ENCODE peak calls at places on chromosomes 3 and 15, in six cellular contexts. One of them, this sample, is unnamed.

GRCh38 chr3:46867550-46867898 is 4.3 kb upstream of the MYL3 start:
- DNase-seq in stimulated activated effector memory CD8-positive, alpha-beta T cell treated with anti-CD3 and anti-CD28 coated beads, Interleukin-12 subunit alpha, Interleukin-12 subunit beta, amount 100 ng/mL, for 72 hours: no peak
- DNase-seq in HS-27A: no peak
- DNase-seq in stimulated activated CD4-positive, alpha-beta T cell treated with anti-CD3 and anti-CD28 coated beads, Interleukin-2, amount 100 ng/mL, for 24 hours: no peak
- DNase-seq in dermis blood vessel endothelial cell: no peak
- DNase-seq in endothelial cell: no peak
- DNase-seq in this sample: peak

GRCh38 chr3:49563766-49564165 is 9.5 kb downstream of the BSN start:
- DNase-seq in stimulated activated effector memory CD8-positive, alpha-beta T cell treated with anti-CD3 and anti-CD28 coated beads, Interleukin-12 subunit alpha, Interleukin-12 subunit beta, amount 100 ng/mL, for 72 hours: no peak
- DNase-seq in HS-27A: no peak
- DNase-seq in stimulated activated CD4-positive, alpha-beta T cell treated with anti-CD3 and anti-CD28 coated beads, Interleukin-2, amount 100 ng/mL, for 24 hours: no peak
- DNase-seq in dermis blood vessel endothelial cell: no peak
- DNase-seq in endothelial cell: no peak
- DNase-seq in this sample: no peak

GRCh38 chr3:71584216-71585061 is 911 bp upstream of the FOXP1 start:
- DNase-seq in stimulated activated effector memory CD8-positive, alpha-beta T cell treated with anti-CD3 and anti-CD28 coated beads, Interleukin-12 subunit alpha, Interleukin-12 subunit beta, amount 100 ng/mL, for 72 hours: peak
- DNase-seq in HS-27A: no peak
- DNase-seq in stimulated activated CD4-positive, alpha-beta T cell treated with anti-CD3 and anti-CD28 coated beads, Interleukin-2, amount 100 ng/mL, for 24 hours: peak
- DNase-seq in dermis blood vessel endothelial cell: peak
- DNase-seq in endothelial cell: peak
- DNase-seq in this sample: peak

GRCh38 chr15:26443321-26443720 is 329.5 kb downstream of the GABRB3 start:
- DNase-seq in stimulated activated effector memory CD8-positive, alpha-beta T cell treated with anti-CD3 and anti-CD28 coated beads, Interleukin-12 subunit alpha, Interleukin-12 subunit beta, amount 100 ng/mL, for 72 hours: no peak
- DNase-seq in HS-27A: no peak
- DNase-seq in stimulated activated CD4-positive, alpha-beta T cell treated with anti-CD3 and anti-CD28 coated beads, Interleukin-2, amount 100 ng/mL, for 24 hours: no peak
- DNase-seq in dermis blood vessel endothelial cell: no peak
- DNase-seq in endothelial cell: no peak
- DNase-seq in this sample: peak

GRCh38 chr15:70086636-70087035 is 11.1 kb downstream of the TLE3 start:
- DNase-seq in stimulated activated effector memory CD8-positive, alpha-beta T cell treated with anti-CD3 and anti-CD28 coated beads, Interleukin-12 subunit alpha, Interleukin-12 subunit beta, amount 100 ng/mL, for 72 hours: no peak
- DNase-seq in HS-27A: no peak
- DNase-seq in stimulated activated CD4-positive, alpha-beta T cell treated with anti-CD3 and anti-CD28 coated beads, Interleukin-2, amount 100 ng/mL, for 24 hours: no peak
- DNase-seq in dermis blood vessel endothelial cell: no peak
- DNase-seq in endothelial cell: no peak
- DNase-seq in this sample: no peak

GRCh38 chr3:119911748-119912147 is 129.8 kb downstream of the NR1I2 start:
- DNase-seq in stimulated activated effector memory CD8-positive, alpha-beta T cell treated with anti-CD3 and anti-CD28 coated beads, Interleukin-12 subunit alpha, Interleukin-12 subunit beta, amount 100 ng/mL, for 72 hours: no peak
- DNase-seq in HS-27A: no peak
- DNase-seq in stimulated activated CD4-positive, alpha-beta T cell treated with anti-CD3 and anti-CD28 coated beads, Interleukin-2, amount 100 ng/mL, for 24 hours: no peak
- DNase-seq in dermis blood vessel endothelial cell: no peak
- DNase-seq in endothelial cell: no peak
- DNase-seq in this sample: no peak

GRCh38 chr3:149717391-149718056 is 34.8 kb downstream of the COMMD2 start:
- DNase-seq in stimulated activated effector memory CD8-positive, alpha-beta T cell treated with anti-CD3 and anti-CD28 coated beads, Interleukin-12 subunit alpha, Interleukin-12 subunit beta, amount 100 ng/mL, for 72 hours: no peak
- DNase-seq in HS-27A: peak
- DNase-seq in stimulated activated CD4-positive, alpha-beta T cell treated with anti-CD3 and anti-CD28 coated beads, Interleukin-2, amount 100 ng/mL, for 24 hours: peak
- DNase-seq in dermis blood vessel endothelial cell: peak
- DNase-seq in endothelial cell: peak
- DNase-seq in this sample: no peak

GRCh38 chr15:75904241-75904631 is 558 bp downstream of the FBXO22 start:
- DNase-seq in stimulated activated effector memory CD8-positive, alpha-beta T cell treated with anti-CD3 and anti-CD28 coated beads, Interleukin-12 subunit alpha, Interleukin-12 subunit beta, amount 100 ng/mL, for 72 hours: no peak
- DNase-seq in HS-27A: peak
- DNase-seq in stimulated activated CD4-positive, alpha-beta T cell treated with anti-CD3 and anti-CD28 coated beads, Interleukin-2, amount 100 ng/mL, for 24 hours: peak
- DNase-seq in dermis blood vessel endothelial cell: peak
- DNase-seq in endothelial cell: peak
- DNase-seq in this sample: peak

GRCh38 chr3:177424541-177424940 is 227.3 kb upstream of the TBL1XR1 start:
- DNase-seq in stimulated activated effector memory CD8-positive, alpha-beta T cell treated with anti-CD3 and anti-CD28 coated beads, Interleukin-12 subunit alpha, Interleukin-12 subunit beta, amount 100 ng/mL, for 72 hours: no peak
- DNase-seq in HS-27A: no peak
- DNase-seq in stimulated activated CD4-positive, alpha-beta T cell treated with anti-CD3 and anti-CD28 coated beads, Interleukin-2, amount 100 ng/mL, for 24 hours: no peak
- DNase-seq in dermis blood vessel endothelial cell: peak
- DNase-seq in endothelial cell: no peak
- DNase-seq in this sample: no peak

GRCh38 chr3:157056035-157056434 is 103.9 kb downstream of the CCNL1 start:
- DNase-seq in stimulated activated effector memory CD8-positive, alpha-beta T cell treated with anti-CD3 and anti-CD28 coated beads, Interleukin-12 subunit alpha, Interleukin-12 subunit beta, amount 100 ng/mL, for 72 hours: no peak
- DNase-seq in HS-27A: no peak
- DNase-seq in stimulated activated CD4-positive, alpha-beta T cell treated with anti-CD3 and anti-CD28 coated beads, Interleukin-2, amount 100 ng/mL, for 24 hours: no peak
- DNase-seq in dermis blood vessel endothelial cell: no peak
- DNase-seq in endothelial cell: no peak
- DNase-seq in this sample: no peak

GRCh38 chr3:178392553-178392952 is 143.7 kb upstream of the KCNMB2 start:
- DNase-seq in stimulated activated effector memory CD8-positive, alpha-beta T cell treated with anti-CD3 and anti-CD28 coated beads, Interleukin-12 subunit alpha, Interleukin-12 subunit beta, amount 100 ng/mL, for 72 hours: no peak
- DNase-seq in HS-27A: no peak
- DNase-seq in stimulated activated CD4-positive, alpha-beta T cell treated with anti-CD3 and anti-CD28 coated beads, Interleukin-2, amount 100 ng/mL, for 24 hours: no peak
- DNase-seq in dermis blood vessel endothelial cell: peak
- DNase-seq in endothelial cell: no peak
- DNase-seq in this sample: no peak

GRCh38 chr3:182879031-182879611 is 85.8 kb downstream of the ATP11B start:
- DNase-seq in stimulated activated effector memory CD8-positive, alpha-beta T cell treated with anti-CD3 and anti-CD28 coated beads, Interleukin-12 subunit alpha, Interleukin-12 subunit beta, amount 100 ng/mL, for 72 hours: no peak
- DNase-seq in HS-27A: no peak
- DNase-seq in stimulated activated CD4-positive, alpha-beta T cell treated with anti-CD3 and anti-CD28 coated beads, Interleukin-2, amount 100 ng/mL, for 24 hours: no peak
- DNase-seq in dermis blood vessel endothelial cell: no peak
- DNase-seq in endothelial cell: no peak
- DNase-seq in this sample: no peak

GRCh38 chr15:88080616-88081015 is 175.9 kb downstream of the NTRK3 start:
- DNase-seq in stimulated activated effector memory CD8-positive, alpha-beta T cell treated with anti-CD3 and anti-CD28 coated beads, Interleukin-12 subunit alpha, Interleukin-12 subunit beta, amount 100 ng/mL, for 72 hours: no peak
- DNase-seq in HS-27A: no peak
- DNase-seq in stimulated activated CD4-positive, alpha-beta T cell treated with anti-CD3 and anti-CD28 coated beads, Interleukin-2, amount 100 ng/mL, for 24 hours: no peak
- DNase-seq in dermis blood vessel endothelial cell: no peak
- DNase-seq in endothelial cell: no peak
- DNase-seq in this sample: no peak

GRCh38 chr15:29278436-29279099 is 8.9 kb upstream of the NSMCE3 start:
- DNase-seq in stimulated activated effector memory CD8-positive, alpha-beta T cell treated with anti-CD3 and anti-CD28 coated beads, Interleukin-12 subunit alpha, Interleukin-12 subunit beta, amount 100 ng/mL, for 72 hours: no peak
- DNase-seq in HS-27A: peak
- DNase-seq in stimulated activated CD4-positive, alpha-beta T cell treated with anti-CD3 and anti-CD28 coated beads, Interleukin-2, amount 100 ng/mL, for 24 hours: no peak
- DNase-seq in dermis blood vessel endothelial cell: no peak
- DNase-seq in endothelial cell: no peak
- DNase-seq in this sample: no peak

GRCh38 chr15:39511915-39512260 is 69.0 kb upstream of the THBS1 start:
- DNase-seq in stimulated activated effector memory CD8-positive, alpha-beta T cell treated with anti-CD3 and anti-CD28 coated beads, Interleukin-12 subunit alpha, Interleukin-12 subunit beta, amount 100 ng/mL, for 72 hours: no peak
- DNase-seq in HS-27A: no peak
- DNase-seq in stimulated activated CD4-positive, alpha-beta T cell treated with anti-CD3 and anti-CD28 coated beads, Interleukin-2, amount 100 ng/mL, for 24 hours: no peak
- DNase-seq in dermis blood vessel endothelial cell: peak
- DNase-seq in endothelial cell: no peak
- DNase-seq in this sample: peak

GRCh38 chr3:31077021-31077601 is 182.7 kb upstream of the GADL1 start:
- DNase-seq in stimulated activated effector memory CD8-positive, alpha-beta T cell treated with anti-CD3 and anti-CD28 coated beads, Interleukin-12 subunit alpha, Interleukin-12 subunit beta, amount 100 ng/mL, for 72 hours: no peak
- DNase-seq in HS-27A: peak
- DNase-seq in stimulated activated CD4-positive, alpha-beta T cell treated with anti-CD3 and anti-CD28 coated beads, Interleukin-2, amount 100 ng/mL, for 24 hours: peak
- DNase-seq in dermis blood vessel endothelial cell: peak
- DNase-seq in endothelial cell: no peak
- DNase-seq in this sample: no peak

GRCh38 chr15:90349072-90349471 is 3.0 kb upstream of the ZNF774 start:
- DNase-seq in stimulated activated effector memory CD8-positive, alpha-beta T cell treated with anti-CD3 and anti-CD28 coated beads, Interleukin-12 subunit alpha, Interleukin-12 subunit beta, amount 100 ng/mL, for 72 hours: no peak
- DNase-seq in HS-27A: no peak
- DNase-seq in stimulated activated CD4-positive, alpha-beta T cell treated with anti-CD3 and anti-CD28 coated beads, Interleukin-2, amount 100 ng/mL, for 24 hours: no peak
- DNase-seq in dermis blood vessel endothelial cell: no peak
- DNase-seq in endothelial cell: no peak
- DNase-seq in this sample: no peak

GRCh38 chr3:169573129-169573528 is 90.4 kb downstream of the MECOM start:
- DNase-seq in stimulated activated effector memory CD8-positive, alpha-beta T cell treated with anti-CD3 and anti-CD28 coated beads, Interleukin-12 subunit alpha, Interleukin-12 subunit beta, amount 100 ng/mL, for 72 hours: no peak
- DNase-seq in HS-27A: no peak
- DNase-seq in stimulated activated CD4-positive, alpha-beta T cell treated with anti-CD3 and anti-CD28 coated beads, Interleukin-2, amount 100 ng/mL, for 24 hours: no peak
- DNase-seq in dermis blood vessel endothelial cell: peak
- DNase-seq in endothelial cell: no peak
- DNase-seq in this sample: no peak

GRCh38 chr3:175443682-175444081 is 584.5 kb downstream of the NAALADL2 start:
- DNase-seq in stimulated activated effector memory CD8-positive, alpha-beta T cell treated with anti-CD3 and anti-CD28 coated beads, Interleukin-12 subunit alpha, Interleukin-12 subunit beta, amount 100 ng/mL, for 72 hours: no peak
- DNase-seq in HS-27A: no peak
- DNase-seq in stimulated activated CD4-positive, alpha-beta T cell treated with anti-CD3 and anti-CD28 coated beads, Interleukin-2, amount 100 ng/mL, for 24 hours: no peak
- DNase-seq in dermis blood vessel endothelial cell: no peak
- DNase-seq in endothelial cell: no peak
- DNase-seq in this sample: no peak

GRCh38 chr15:46170326-46170725 is 535.5 kb downstream of the SQOR start:
- DNase-seq in stimulated activated effector memory CD8-positive, alpha-beta T cell treated with anti-CD3 and anti-CD28 coated beads, Interleukin-12 subunit alpha, Interleukin-12 subunit beta, amount 100 ng/mL, for 72 hours: no peak
- DNase-seq in HS-27A: no peak
- DNase-seq in stimulated activated CD4-positive, alpha-beta T cell treated with anti-CD3 and anti-CD28 coated beads, Interleukin-2, amount 100 ng/mL, for 24 hours: no peak
- DNase-seq in dermis blood vessel endothelial cell: no peak
- DNase-seq in endothelial cell: no peak
- DNase-seq in this sample: no peak

GRCh38 chr15:60128000-60128376 is 123.9 kb downstream of the FOXB1 start:
- DNase-seq in stimulated activated effector memory CD8-positive, alpha-beta T cell treated with anti-CD3 and anti-CD28 coated beads, Interleukin-12 subunit alpha, Interleukin-12 subunit beta, amount 100 ng/mL, for 72 hours: peak
- DNase-seq in HS-27A: no peak
- DNase-seq in stimulated activated CD4-positive, alpha-beta T cell treated with anti-CD3 and anti-CD28 coated beads, Interleukin-2, amount 100 ng/mL, for 24 hours: no peak
- DNase-seq in dermis blood vessel endothelial cell: peak
- DNase-seq in endothelial cell: no peak
- DNase-seq in this sample: no peak

GRCh38 chr15:44096596-44096995 is 98.5 kb downstream of the FRMD5 start:
- DNase-seq in stimulated activated effector memory CD8-positive, alpha-beta T cell treated with anti-CD3 and anti-CD28 coated beads, Interleukin-12 subunit alpha, Interleukin-12 subunit beta, amount 100 ng/mL, for 72 hours: no peak
- DNase-seq in HS-27A: no peak
- DNase-seq in stimulated activated CD4-positive, alpha-beta T cell treated with anti-CD3 and anti-CD28 coated beads, Interleukin-2, amount 100 ng/mL, for 24 hours: no peak
- DNase-seq in dermis blood vessel endothelial cell: no peak
- DNase-seq in endothelial cell: no peak
- DNase-seq in this sample: no peak

GRCh38 chr3:129838086-129838485 is 55.4 kb downstream of the TMCC1 start:
- DNase-seq in stimulated activated effector memory CD8-positive, alpha-beta T cell treated with anti-CD3 and anti-CD28 coated beads, Interleukin-12 subunit alpha, Interleukin-12 subunit beta, amount 100 ng/mL, for 72 hours: no peak
- DNase-seq in HS-27A: no peak
- DNase-seq in stimulated activated CD4-positive, alpha-beta T cell treated with anti-CD3 and anti-CD28 coated beads, Interleukin-2, amount 100 ng/mL, for 24 hours: no peak
- DNase-seq in dermis blood vessel endothelial cell: no peak
- DNase-seq in endothelial cell: no peak
- DNase-seq in this sample: no peak

GRCh38 chr3:197364410-197365071 is 66.1 kb upstream of the DLG1 start:
- DNase-seq in stimulated activated effector memory CD8-positive, alpha-beta T cell treated with anti-CD3 and anti-CD28 coated beads, Interleukin-12 subunit alpha, Interleukin-12 subunit beta, amount 100 ng/mL, for 72 hours: no peak
- DNase-seq in HS-27A: no peak
- DNase-seq in stimulated activated CD4-positive, alpha-beta T cell treated with anti-CD3 and anti-CD28 coated beads, Interleukin-2, amount 100 ng/mL, for 24 hours: no peak
- DNase-seq in dermis blood vessel endothelial cell: peak
- DNase-seq in endothelial cell: no peak
- DNase-seq in this sample: peak

GRCh38 chr15:90694987-90695386 is 22.2 kb upstream of the BLM start:
- DNase-seq in stimulated activated effector memory CD8-positive, alpha-beta T cell treated with anti-CD3 and anti-CD28 coated beads, Interleukin-12 subunit alpha, Interleukin-12 subunit beta, amount 100 ng/mL, for 72 hours: no peak
- DNase-seq in HS-27A: no peak
- DNase-seq in stimulated activated CD4-positive, alpha-beta T cell treated with anti-CD3 and anti-CD28 coated beads, Interleukin-2, amount 100 ng/mL, for 24 hours: no peak
- DNase-seq in dermis blood vessel endothelial cell: no peak
- DNase-seq in endothelial cell: no peak
- DNase-seq in this sample: no peak

GRCh38 chr3:195905970-195906864 is 2.1 kb downstream of the TNK2 start:
- DNase-seq in stimulated activated effector memory CD8-positive, alpha-beta T cell treated with anti-CD3 and anti-CD28 coated beads, Interleukin-12 subunit alpha, Interleukin-12 subunit beta, amount 100 ng/mL, for 72 hours: no peak
- DNase-seq in HS-27A: no peak
- DNase-seq in stimulated activated CD4-positive, alpha-beta T cell treated with anti-CD3 and anti-CD28 coated beads, Interleukin-2, amount 100 ng/mL, for 24 hours: no peak
- DNase-seq in dermis blood vessel endothelial cell: peak
- DNase-seq in endothelial cell: no peak
- DNase-seq in this sample: no peak

GRCh38 chr3:50121416-50122032 is 32.8 kb downstream of the RBM5 start:
- DNase-seq in stimulated activated effector memory CD8-positive, alpha-beta T cell treated with anti-CD3 and anti-CD28 coated beads, Interleukin-12 subunit alpha, Interleukin-12 subunit beta, amount 100 ng/mL, for 72 hours: peak
- DNase-seq in HS-27A: peak
- DNase-seq in stimulated activated CD4-positive, alpha-beta T cell treated with anti-CD3 and anti-CD28 coated beads, Interleukin-2, amount 100 ng/mL, for 24 hours: peak
- DNase-seq in dermis blood vessel endothelial cell: peak
- DNase-seq in endothelial cell: peak
- DNase-seq in this sample: peak

GRCh38 chr3:64761729-64762432 is 74.1 kb upstream of the ADAMTS9 start:
- DNase-seq in stimulated activated effector memory CD8-positive, alpha-beta T cell treated with anti-CD3 and anti-CD28 coated beads, Interleukin-12 subunit alpha, Interleukin-12 subunit beta, amount 100 ng/mL, for 72 hours: no peak
- DNase-seq in HS-27A: no peak
- DNase-seq in stimulated activated CD4-positive, alpha-beta T cell treated with anti-CD3 and anti-CD28 coated beads, Interleukin-2, amount 100 ng/mL, for 24 hours: no peak
- DNase-seq in dermis blood vessel endothelial cell: no peak
- DNase-seq in endothelial cell: no peak
- DNase-seq in this sample: no peak

GRCh38 chr3:32373844-32374243 is 17.8 kb upstream of the CMTM7 start:
- DNase-seq in stimulated activated effector memory CD8-positive, alpha-beta T cell treated with anti-CD3 and anti-CD28 coated beads, Interleukin-12 subunit alpha, Interleukin-12 subunit beta, amount 100 ng/mL, for 72 hours: no peak
- DNase-seq in HS-27A: no peak
- DNase-seq in stimulated activated CD4-positive, alpha-beta T cell treated with anti-CD3 and anti-CD28 coated beads, Interleukin-2, amount 100 ng/mL, for 24 hours: no peak
- DNase-seq in dermis blood vessel endothelial cell: no peak
- DNase-seq in endothelial cell: no peak
- DNase-seq in this sample: no peak

GRCh38 chr3:151084893-151085226 is 604 bp upstream of the MED12L start:
- DNase-seq in stimulated activated effector memory CD8-positive, alpha-beta T cell treated with anti-CD3 and anti-CD28 coated beads, Interleukin-12 subunit alpha, Interleukin-12 subunit beta, amount 100 ng/mL, for 72 hours: no peak
- DNase-seq in HS-27A: no peak
- DNase-seq in stimulated activated CD4-positive, alpha-beta T cell treated with anti-CD3 and anti-CD28 coated beads, Interleukin-2, amount 100 ng/mL, for 24 hours: no peak
- DNase-seq in dermis blood vessel endothelial cell: no peak
- DNase-seq in endothelial cell: no peak
- DNase-seq in this sample: no peak

GRCh38 chr15:69855601-69856000 is 242.1 kb downstream of the TLE3 start:
- DNase-seq in stimulated activated effector memory CD8-positive, alpha-beta T cell treated with anti-CD3 and anti-CD28 coated beads, Interleukin-12 subunit alpha, Interleukin-12 subunit beta, amount 100 ng/mL, for 72 hours: no peak
- DNase-seq in HS-27A: no peak
- DNase-seq in stimulated activated CD4-positive, alpha-beta T cell treated with anti-CD3 and anti-CD28 coated beads, Interleukin-2, amount 100 ng/mL, for 24 hours: no peak
- DNase-seq in dermis blood vessel endothelial cell: no peak
- DNase-seq in endothelial cell: no peak
- DNase-seq in this sample: no peak

GRCh38 chr3:78497692-78498091 is 1270.1 kb downstream of the ROBO1 start:
- DNase-seq in stimulated activated effector memory CD8-positive, alpha-beta T cell treated with anti-CD3 and anti-CD28 coated beads, Interleukin-12 subunit alpha, Interleukin-12 subunit beta, amount 100 ng/mL, for 72 hours: no peak
- DNase-seq in HS-27A: no peak
- DNase-seq in stimulated activated CD4-positive, alpha-beta T cell treated with anti-CD3 and anti-CD28 coated beads, Interleukin-2, amount 100 ng/mL, for 24 hours: no peak
- DNase-seq in dermis blood vessel endothelial cell: no peak
- DNase-seq in endothelial cell: no peak
- DNase-seq in this sample: no peak

GRCh38 chr3:59189561-59190338 is 139.9 kb upstream of the CFAP20DC start:
- DNase-seq in stimulated activated effector memory CD8-positive, alpha-beta T cell treated with anti-CD3 and anti-CD28 coated beads, Interleukin-12 subunit alpha, Interleukin-12 subunit beta, amount 100 ng/mL, for 72 hours: no peak
- DNase-seq in HS-27A: no peak
- DNase-seq in stimulated activated CD4-positive, alpha-beta T cell treated with anti-CD3 and anti-CD28 coated beads, Interleukin-2, amount 100 ng/mL, for 24 hours: no peak
- DNase-seq in dermis blood vessel endothelial cell: no peak
- DNase-seq in endothelial cell: no peak
- DNase-seq in this sample: no peak

GRCh38 chr3:159828542-159828943 is 160.1 kb upstream of the IL12A start:
- DNase-seq in stimulated activated effector memory CD8-positive, alpha-beta T cell treated with anti-CD3 and anti-CD28 coated beads, Interleukin-12 subunit alpha, Interleukin-12 subunit beta, amount 100 ng/mL, for 72 hours: no peak
- DNase-seq in HS-27A: peak
- DNase-seq in stimulated activated CD4-positive, alpha-beta T cell treated with anti-CD3 and anti-CD28 coated beads, Interleukin-2, amount 100 ng/mL, for 24 hours: no peak
- DNase-seq in dermis blood vessel endothelial cell: peak
- DNase-seq in endothelial cell: no peak
- DNase-seq in this sample: no peak

GRCh38 chr3:105899528-105899927 is 30.7 kb upstream of the CBLB start:
- DNase-seq in stimulated activated effector memory CD8-positive, alpha-beta T cell treated with anti-CD3 and anti-CD28 coated beads, Interleukin-12 subunit alpha, Interleukin-12 subunit beta, amount 100 ng/mL, for 72 hours: no peak
- DNase-seq in HS-27A: no peak
- DNase-seq in stimulated activated CD4-positive, alpha-beta T cell treated with anti-CD3 and anti-CD28 coated beads, Interleukin-2, amount 100 ng/mL, for 24 hours: no peak
- DNase-seq in dermis blood vessel endothelial cell: no peak
- DNase-seq in endothelial cell: no peak
- DNase-seq in this sample: no peak

GRCh38 chr3:52090131-52090548 is 33.8 kb upstream of the DUSP7 start:
- DNase-seq in stimulated activated effector memory CD8-positive, alpha-beta T cell treated with anti-CD3 and anti-CD28 coated beads, Interleukin-12 subunit alpha, Interleukin-12 subunit beta, amount 100 ng/mL, for 72 hours: no peak
- DNase-seq in HS-27A: peak
- DNase-seq in stimulated activated CD4-positive, alpha-beta T cell treated with anti-CD3 and anti-CD28 coated beads, Interleukin-2, amount 100 ng/mL, for 24 hours: no peak
- DNase-seq in dermis blood vessel endothelial cell: peak
- DNase-seq in endothelial cell: no peak
- DNase-seq in this sample: peak

GRCh38 chr3:177883957-177884356 is 652.3 kb upstream of the KCNMB2 start:
- DNase-seq in stimulated activated effector memory CD8-positive, alpha-beta T cell treated with anti-CD3 and anti-CD28 coated beads, Interleukin-12 subunit alpha, Interleukin-12 subunit beta, amount 100 ng/mL, for 72 hours: no peak
- DNase-seq in HS-27A: no peak
- DNase-seq in stimulated activated CD4-positive, alpha-beta T cell treated with anti-CD3 and anti-CD28 coated beads, Interleukin-2, amount 100 ng/mL, for 24 hours: no peak
- DNase-seq in dermis blood vessel endothelial cell: no peak
- DNase-seq in endothelial cell: no peak
- DNase-seq in this sample: no peak

GRCh38 chr3:177483182-177483967 is 286.1 kb upstream of the TBL1XR1 start:
- DNase-seq in stimulated activated effector memory CD8-positive, alpha-beta T cell treated with anti-CD3 and anti-CD28 coated beads, Interleukin-12 subunit alpha, Interleukin-12 subunit beta, amount 100 ng/mL, for 72 hours: no peak
- DNase-seq in HS-27A: no peak
- DNase-seq in stimulated activated CD4-positive, alpha-beta T cell treated with anti-CD3 and anti-CD28 coated beads, Interleukin-2, amount 100 ng/mL, for 24 hours: no peak
- DNase-seq in dermis blood vessel endothelial cell: peak
- DNase-seq in endothelial cell: peak
- DNase-seq in this sample: no peak

GRCh38 chr3:100213891-100214573 is 46.8 kb upstream of the TBC1D23 start:
- DNase-seq in stimulated activated effector memory CD8-positive, alpha-beta T cell treated with anti-CD3 and anti-CD28 coated beads, Interleukin-12 subunit alpha, Interleukin-12 subunit beta, amount 100 ng/mL, for 72 hours: no peak
- DNase-seq in HS-27A: no peak
- DNase-seq in stimulated activated CD4-positive, alpha-beta T cell treated with anti-CD3 and anti-CD28 coated beads, Interleukin-2, amount 100 ng/mL, for 24 hours: no peak
- DNase-seq in dermis blood vessel endothelial cell: peak
- DNase-seq in endothelial cell: no peak
- DNase-seq in this sample: no peak

GRCh38 chr15:49946681-49947080 is 172.4 kb downstream of the ATP8B4 start:
- DNase-seq in stimulated activated effector memory CD8-positive, alpha-beta T cell treated with anti-CD3 and anti-CD28 coated beads, Interleukin-12 subunit alpha, Interleukin-12 subunit beta, amount 100 ng/mL, for 72 hours: no peak
- DNase-seq in HS-27A: no peak
- DNase-seq in stimulated activated CD4-positive, alpha-beta T cell treated with anti-CD3 and anti-CD28 coated beads, Interleukin-2, amount 100 ng/mL, for 24 hours: no peak
- DNase-seq in dermis blood vessel endothelial cell: no peak
- DNase-seq in endothelial cell: no peak
- DNase-seq in this sample: no peak

This sample was measured in left ventricle myocardium superior.